ENCODE peak calls at places on chromosomes 6 and 20, in six cellular contexts. One of them, this sample, is unnamed.
A peak's percentile ranks its signal among the peaks of the same experiment; 100 is the strongest.

GRCh38 chr6:74597266-74597665 is 608.6 kb downstream of the COL12A1 start:
- DNase-seq in GM12878: no peak
- DNase-seq in IMR-90: peak; percentile 76
- DNase-seq in HepG2: no peak
- DNase-seq in K562: no peak
- DNase-seq in A549: no peak
- DNase-seq in this sample: no peak

GRCh38 chr6:137487947-137488735 is 6.1 kb downstream of the OLIG3 start:
- DNase-seq in GM12878: no peak
- DNase-seq in IMR-90: no peak
- DNase-seq in HepG2: no peak
- DNase-seq in K562: no peak
- DNase-seq in A549: no peak
- DNase-seq in this sample: no peak

GRCh38 chr6:74731921-74732320 is 473.9 kb downstream of the COL12A1 start:
- DNase-seq in GM12878: no peak
- DNase-seq in IMR-90: peak; percentile 71
- DNase-seq in HepG2: no peak
- DNase-seq in K562: no peak
- DNase-seq in A549: no peak
- DNase-seq in this sample: no peak

GRCh38 chr6:101478891-101479290 is 85.4 kb downstream of the GRIK2 start:
- DNase-seq in GM12878: no peak
- DNase-seq in IMR-90: no peak
- DNase-seq in HepG2: no peak
- DNase-seq in K562: no peak
- DNase-seq in A549: no peak
- DNase-seq in this sample: no peak

GRCh38 chr6:71124340-71124739 is 164.3 kb upstream of the OGFRL1 start:
- DNase-seq in GM12878: no peak
- DNase-seq in IMR-90: no peak
- DNase-seq in HepG2: no peak
- DNase-seq in K562: no peak
- DNase-seq in A549: no peak
- DNase-seq in this sample: no peak

GRCh38 chr20:49037962-49038387 is 8.1 kb upstream of the CSE1L start:
- DNase-seq in GM12878: no peak
- DNase-seq in IMR-90: peak; percentile 4
- DNase-seq in HepG2: no peak
- DNase-seq in K562: peak; percentile 67
- DNase-seq in A549: no peak
- DNase-seq in this sample: no peak

GRCh38 chr20:18428490-18429173 is 38.2 kb downstream of the DZANK1 start:
- DNase-seq in GM12878: no peak
- DNase-seq in IMR-90: peak; percentile 16
- DNase-seq in HepG2: peak; percentile 64
- DNase-seq in K562: no peak
- DNase-seq in A549: no peak
- DNase-seq in this sample: peak; percentile 13

GRCh38 chr6:90202156-90202555 is 94.5 kb downstream of the BACH2 start:
- DNase-seq in GM12878: no peak
- DNase-seq in IMR-90: no peak
- DNase-seq in HepG2: no peak
- DNase-seq in K562: no peak
- DNase-seq in A549: no peak
- DNase-seq in this sample: no peak

GRCh38 chr6:16228043-16228442 is 10.3 kb upstream of the GMPR start:
- DNase-seq in GM12878: no peak
- DNase-seq in IMR-90: no peak
- DNase-seq in HepG2: no peak
- DNase-seq in K562: no peak
- DNase-seq in A549: no peak
- DNase-seq in this sample: no peak

GRCh38 chr20:8423482-8423881 is 291.4 kb downstream of the PLCB1 start:
- DNase-seq in GM12878: no peak
- DNase-seq in IMR-90: no peak
- DNase-seq in HepG2: no peak
- DNase-seq in K562: no peak
- DNase-seq in A549: no peak
- DNase-seq in this sample: no peak

GRCh38 chr20:4714818-4715217 is 6.9 kb upstream of the PRND start:
- DNase-seq in GM12878: no peak
- DNase-seq in IMR-90: no peak
- DNase-seq in HepG2: no peak
- DNase-seq in K562: no peak
- DNase-seq in A549: no peak
- DNase-seq in this sample: no peak

GRCh38 chr6:16854986-16855385 is 93.7 kb upstream of the ATXN1 start:
- DNase-seq in GM12878: peak; percentile 59
- DNase-seq in IMR-90: peak; percentile 10
- DNase-seq in HepG2: no peak
- DNase-seq in K562: no peak
- DNase-seq in A549: no peak
- DNase-seq in this sample: no peak

GRCh38 chr6:142696689-142697088 is 248.3 kb downstream of the HIVEP2 start:
- DNase-seq in GM12878: no peak
- DNase-seq in IMR-90: no peak
- DNase-seq in HepG2: no peak
- DNase-seq in K562: no peak
- DNase-seq in A549: no peak
- DNase-seq in this sample: no peak

GRCh38 chr20:12414446-12415274 is 497.0 kb downstream of the BTBD3 start:
- DNase-seq in GM12878: no peak
- DNase-seq in IMR-90: no peak
- DNase-seq in HepG2: no peak
- DNase-seq in K562: no peak
- DNase-seq in A549: no peak
- DNase-seq in this sample: no peak

GRCh38 chr6:158849899-158850806 is 31.0 kb upstream of the EZR start:
- DNase-seq in GM12878: no peak
- DNase-seq in IMR-90: peak; percentile 97
- DNase-seq in HepG2: peak; percentile 84
- DNase-seq in K562: peak; percentile 79
- DNase-seq in A549: peak; percentile 87
- DNase-seq in this sample: no peak

GRCh38 chr20:40777653-40778052 is 88.6 kb upstream of the MAFB start:
- DNase-seq in GM12878: no peak
- DNase-seq in IMR-90: no peak
- DNase-seq in HepG2: no peak
- DNase-seq in K562: no peak
- DNase-seq in A549: no peak
- DNase-seq in this sample: no peak

GRCh38 chr6:55825402-55826051 is 49.9 kb downstream of the BMP5 start:
- DNase-seq in GM12878: no peak
- DNase-seq in IMR-90: peak; percentile 78
- DNase-seq in HepG2: no peak
- DNase-seq in K562: no peak
- DNase-seq in A549: no peak
- DNase-seq in this sample: no peak

GRCh38 chr6:24780206-24780605 is 5.5 kb downstream of the GMNN start:
- DNase-seq in GM12878: no peak
- DNase-seq in IMR-90: peak; percentile 78
- DNase-seq in HepG2: no peak
- DNase-seq in K562: no peak
- DNase-seq in A549: no peak
- DNase-seq in this sample: no peak

GRCh38 chr6:106114492-106114891 is 28.4 kb downstream of the PRDM1 start:
- DNase-seq in GM12878: peak; percentile 62
- DNase-seq in IMR-90: no peak
- DNase-seq in HepG2: no peak
- DNase-seq in K562: no peak
- DNase-seq in A549: no peak
- DNase-seq in this sample: no peak

GRCh38 chr20:64139200-64140081 is 24.8 kb upstream of the MYT1 start:
- DNase-seq in GM12878: no peak
- DNase-seq in IMR-90: no peak
- DNase-seq in HepG2: no peak
- DNase-seq in K562: no peak
- DNase-seq in A549: no peak
- DNase-seq in this sample: no peak

GRCh38 chr6:122283884-122284283 is 115.6 kb upstream of the HSF2 start:
- DNase-seq in GM12878: no peak
- DNase-seq in IMR-90: no peak
- DNase-seq in HepG2: no peak
- DNase-seq in K562: no peak
- DNase-seq in A549: no peak
- DNase-seq in this sample: no peak

GRCh38 chr20:58711266-58712051 is 18.9 kb downstream of the NPEPL1 start:
- DNase-seq in GM12878: no peak
- DNase-seq in IMR-90: no peak
- DNase-seq in HepG2: no peak
- DNase-seq in K562: no peak
- DNase-seq in A549: no peak
- DNase-seq in this sample: no peak

GRCh38 chr6:148021715-148022114 is 320.9 kb upstream of the SASH1 start:
- DNase-seq in GM12878: no peak
- DNase-seq in IMR-90: no peak
- DNase-seq in HepG2: no peak
- DNase-seq in K562: no peak
- DNase-seq in A549: no peak
- DNase-seq in this sample: no peak

GRCh38 chr6:93017213-93017612 is 402.1 kb downstream of the EPHA7 start:
- DNase-seq in GM12878: no peak
- DNase-seq in IMR-90: no peak
- DNase-seq in HepG2: peak; percentile 2
- DNase-seq in K562: no peak
- DNase-seq in A549: no peak
- DNase-seq in this sample: peak; percentile 23

GRCh38 chr20:39849664-39850063 is 839.4 kb downstream of the MAFB start:
- DNase-seq in GM12878: no peak
- DNase-seq in IMR-90: peak; percentile 94
- DNase-seq in HepG2: no peak
- DNase-seq in K562: no peak
- DNase-seq in A549: no peak
- DNase-seq in this sample: no peak

GRCh38 chr6:102746941-102747340 is 1353.4 kb downstream of the GRIK2 start:
- DNase-seq in GM12878: no peak
- DNase-seq in IMR-90: no peak
- DNase-seq in HepG2: no peak
- DNase-seq in K562: no peak
- DNase-seq in A549: no peak
- DNase-seq in this sample: no peak
- TF ChIP-seq BHLHE40 in GM12878: no peak
- TF ChIP-seq BHLHE40 in IMR-90: no peak
- TF ChIP-seq BHLHE40 in HepG2: no peak
- TF ChIP-seq BHLHE40 in K562: no peak
- TF ChIP-seq BHLHE40 in A549: no peak
- TF ChIP-seq BHLHE40 in this sample: no peak

DNA sequence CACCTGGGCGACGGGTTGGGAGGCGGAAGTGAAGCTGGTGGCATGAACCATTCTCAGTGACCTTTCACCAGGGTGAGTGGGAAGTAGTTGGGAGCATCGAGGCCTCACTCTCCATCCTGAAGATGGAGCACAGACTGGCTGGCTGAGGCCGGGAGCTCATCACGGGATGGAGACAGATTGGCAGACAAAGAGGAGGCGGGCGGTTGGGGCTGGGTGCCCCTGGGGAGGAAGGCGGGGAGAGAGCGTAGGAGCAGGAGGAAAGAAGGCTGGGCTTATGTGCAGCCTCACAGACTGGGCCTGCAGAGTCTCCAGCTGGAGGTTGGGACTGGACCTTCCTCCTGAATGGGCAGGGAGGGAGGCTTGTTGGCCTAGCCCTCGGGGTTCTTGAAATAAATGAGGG is 44.2 kb upstream of the SCRT2 start:
- DNase-seq in GM12878: no peak
- DNase-seq in IMR-90: no peak
- DNase-seq in HepG2: no peak
- DNase-seq in K562: no peak
- DNase-seq in A549: no peak
- DNase-seq in this sample: no peak
- TF ChIP-seq BHLHE40 in GM12878: no peak
- TF ChIP-seq BHLHE40 in IMR-90: no peak
- TF ChIP-seq BHLHE40 in HepG2: no peak
- TF ChIP-seq BHLHE40 in K562: no peak
- TF ChIP-seq BHLHE40 in A549: no peak
- TF ChIP-seq BHLHE40 in this sample: no peak

GRCh38 chr6:28489366-28490190 is 26.0 kb downstream of the GPX6 start:
- DNase-seq in GM12878: peak; percentile 36
- DNase-seq in IMR-90: peak; percentile 74
- DNase-seq in HepG2: peak; percentile 32
- DNase-seq in K562: peak; percentile 98
- DNase-seq in A549: peak; percentile 73
- DNase-seq in this sample: peak; percentile 72
- TF ChIP-seq BHLHE40 in GM12878: no peak
- TF ChIP-seq BHLHE40 in IMR-90: no peak
- TF ChIP-seq BHLHE40 in HepG2: no peak
- TF ChIP-seq BHLHE40 in K562: peak; percentile 87
- TF ChIP-seq BHLHE40 in A549: no peak
- TF ChIP-seq BHLHE40 in this sample: no peak

DNA sequence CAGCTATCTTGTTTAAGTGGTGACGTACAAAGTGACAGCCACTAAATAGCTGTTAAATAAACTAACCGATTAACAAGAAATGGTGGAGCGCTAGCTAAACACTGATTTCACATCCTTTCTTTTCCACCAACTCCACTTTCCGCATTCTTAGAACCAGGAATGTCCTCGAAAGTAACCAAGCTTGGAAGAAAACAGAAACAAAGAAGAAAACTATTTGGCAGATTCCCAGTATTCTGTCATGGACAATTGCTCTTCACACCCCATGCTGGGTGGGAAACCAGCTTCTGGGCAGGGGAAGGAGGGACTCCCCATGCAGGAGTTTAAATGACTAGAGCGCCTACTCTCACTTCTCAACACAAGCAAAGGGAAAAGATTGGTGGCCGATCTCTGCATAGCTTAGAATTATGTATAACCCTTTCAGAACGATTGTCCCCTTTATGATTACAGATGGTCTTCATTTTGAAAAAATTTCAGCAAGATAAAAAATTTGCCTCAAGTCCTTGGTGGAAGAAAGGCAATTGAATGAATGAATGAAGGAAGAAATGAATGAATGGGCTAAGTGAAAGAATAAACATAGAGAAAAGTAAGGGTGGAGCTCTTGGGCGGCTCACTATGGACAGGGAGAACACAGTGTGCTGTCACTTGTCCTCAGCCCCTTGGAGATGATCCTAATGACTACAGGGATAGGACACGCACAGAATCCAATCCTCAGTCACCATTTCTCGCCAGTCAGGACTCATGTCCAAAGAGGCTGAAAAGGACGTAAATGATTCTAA is 148.7 kb upstream of the NEDD9 start:
- DNase-seq in GM12878: no peak
- DNase-seq in IMR-90: no peak
- DNase-seq in HepG2: no peak
- DNase-seq in K562: no peak
- DNase-seq in A549: no peak
- DNase-seq in this sample: no peak
- TF ChIP-seq BHLHE40 in GM12878: no peak
- TF ChIP-seq BHLHE40 in IMR-90: no peak
- TF ChIP-seq BHLHE40 in HepG2: no peak
- TF ChIP-seq BHLHE40 in K562: no peak
- TF ChIP-seq BHLHE40 in A549: no peak
- TF ChIP-seq BHLHE40 in this sample: no peak